ENCODE peak calls at places on chromosome 4, in ten cellular contexts. One of them, this sample, is unnamed.

GRCh38 chr4:88526221-88526815 is 2.7 kb upstream of the PYURF start:
- DNase-seq in GM12878: no peak
- DNase-seq in adrenal gland: peak
- DNase-seq in fibroblast of the aortic adventitia: peak
- DNase-seq in psoas muscle: no peak
- DNase-seq in AG09309: no peak
- DNase-seq in epithelial cell of esophagus: peak
- DNase-seq in HepG2: no peak
- DNase-seq in AG10803: peak
- DNase-seq in mucosa of descending colon: no peak
- DNase-seq in this sample: no peak

GRCh38 chr4:56909083-56909981 is 1.6 kb downstream of the REST start:
- DNase-seq in GM12878: no peak
- DNase-seq in adrenal gland: peak
- DNase-seq in fibroblast of the aortic adventitia: peak
- DNase-seq in psoas muscle: no peak
- DNase-seq in AG09309: no peak
- DNase-seq in epithelial cell of esophagus: peak
- DNase-seq in HepG2: peak
- DNase-seq in AG10803: peak
- DNase-seq in mucosa of descending colon: peak
- DNase-seq in this sample: no peak

GRCh38 chr4:9812530-9813340 is 31.3 kb downstream of the DRD5 start:
- DNase-seq in GM12878: peak
- DNase-seq in adrenal gland: no peak
- DNase-seq in fibroblast of the aortic adventitia: no peak
- DNase-seq in psoas muscle: no peak
- DNase-seq in AG09309: no peak
- DNase-seq in epithelial cell of esophagus: no peak
- DNase-seq in HepG2: no peak
- DNase-seq in AG10803: peak
- DNase-seq in mucosa of descending colon: no peak
- DNase-seq in this sample: no peak

GRCh38 chr4:12555011-12555410 is 929.1 kb downstream of the RAB28 start:
- DNase-seq in GM12878: no peak
- DNase-seq in adrenal gland: no peak
- DNase-seq in fibroblast of the aortic adventitia: peak
- DNase-seq in psoas muscle: no peak
- DNase-seq in AG09309: no peak
- DNase-seq in epithelial cell of esophagus: peak
- DNase-seq in HepG2: no peak
- DNase-seq in AG10803: no peak
- DNase-seq in mucosa of descending colon: no peak
- DNase-seq in this sample: no peak

GRCh38 chr4:1472911-1473518 is 66.8 kb upstream of the NKX1-1 start:
- DNase-seq in GM12878: no peak
- DNase-seq in adrenal gland: no peak
- DNase-seq in fibroblast of the aortic adventitia: no peak
- DNase-seq in psoas muscle: no peak
- DNase-seq in AG09309: no peak
- DNase-seq in epithelial cell of esophagus: no peak
- DNase-seq in HepG2: no peak
- DNase-seq in AG10803: no peak
- DNase-seq in mucosa of descending colon: no peak
- DNase-seq in this sample: no peak

GRCh38 chr4:152935661-152936445 is at the start of gene FHDC1:
- DNase-seq in GM12878: no peak
- DNase-seq in adrenal gland: no peak
- DNase-seq in fibroblast of the aortic adventitia: no peak
- DNase-seq in psoas muscle: peak
- DNase-seq in AG09309: no peak
- DNase-seq in epithelial cell of esophagus: peak
- DNase-seq in HepG2: no peak
- DNase-seq in AG10803: no peak
- DNase-seq in mucosa of descending colon: peak
- DNase-seq in this sample: no peak

GRCh38 chr4:155405059-155405458 is 28.3 kb upstream of the MAP9 start:
- DNase-seq in GM12878: no peak
- DNase-seq in adrenal gland: no peak
- DNase-seq in fibroblast of the aortic adventitia: peak
- DNase-seq in psoas muscle: no peak
- DNase-seq in AG09309: no peak
- DNase-seq in epithelial cell of esophagus: no peak
- DNase-seq in HepG2: no peak
- DNase-seq in AG10803: no peak
- DNase-seq in mucosa of descending colon: no peak
- DNase-seq in this sample: no peak

GRCh38 chr4:189177130-189177529 is 763.5 kb upstream of the FRG1 start:
- DNase-seq in GM12878: no peak
- DNase-seq in adrenal gland: no peak
- DNase-seq in fibroblast of the aortic adventitia: no peak
- DNase-seq in psoas muscle: no peak
- DNase-seq in AG09309: no peak
- DNase-seq in epithelial cell of esophagus: peak
- DNase-seq in HepG2: no peak
- DNase-seq in AG10803: no peak
- DNase-seq in mucosa of descending colon: no peak
- DNase-seq in this sample: no peak

GRCh38 chr4:151540728-151541437 is 131.9 kb downstream of the FHIP1A start:
- DNase-seq in GM12878: no peak
- DNase-seq in adrenal gland: peak
- DNase-seq in fibroblast of the aortic adventitia: peak
- DNase-seq in psoas muscle: no peak
- DNase-seq in AG09309: peak
- DNase-seq in epithelial cell of esophagus: peak
- DNase-seq in HepG2: no peak
- DNase-seq in AG10803: peak
- DNase-seq in mucosa of descending colon: no peak
- DNase-seq in this sample: peak

GRCh38 chr4:183580370-183580769 is 75.5 kb downstream of the ING2 start:
- DNase-seq in GM12878: no peak
- DNase-seq in adrenal gland: no peak
- DNase-seq in fibroblast of the aortic adventitia: no peak
- DNase-seq in psoas muscle: no peak
- DNase-seq in AG09309: no peak
- DNase-seq in epithelial cell of esophagus: no peak
- DNase-seq in HepG2: no peak
- DNase-seq in AG10803: no peak
- DNase-seq in mucosa of descending colon: no peak
- DNase-seq in this sample: no peak

GRCh38 chr4:86043755-86044592 is 315.9 kb downstream of the MAPK10 start:
- DNase-seq in GM12878: no peak
- DNase-seq in adrenal gland: no peak
- DNase-seq in fibroblast of the aortic adventitia: peak
- DNase-seq in psoas muscle: no peak
- DNase-seq in AG09309: no peak
- DNase-seq in epithelial cell of esophagus: peak
- DNase-seq in HepG2: peak
- DNase-seq in AG10803: peak
- DNase-seq in mucosa of descending colon: no peak
- DNase-seq in this sample: no peak

GRCh38 chr4:88900432-88900831 is 156.6 kb downstream of the FAM13A start:
- DNase-seq in GM12878: no peak
- DNase-seq in adrenal gland: no peak
- DNase-seq in fibroblast of the aortic adventitia: peak
- DNase-seq in psoas muscle: no peak
- DNase-seq in AG09309: peak
- DNase-seq in epithelial cell of esophagus: peak
- DNase-seq in HepG2: no peak
- DNase-seq in AG10803: peak
- DNase-seq in mucosa of descending colon: no peak
- DNase-seq in this sample: peak

GRCh38 chr4:158811704-158812103 is 42.9 kb downstream of the FNIP2 start:
- DNase-seq in GM12878: no peak
- DNase-seq in adrenal gland: peak
- DNase-seq in fibroblast of the aortic adventitia: no peak
- DNase-seq in psoas muscle: no peak
- DNase-seq in AG09309: no peak
- DNase-seq in epithelial cell of esophagus: peak
- DNase-seq in HepG2: no peak
- DNase-seq in AG10803: no peak
- DNase-seq in mucosa of descending colon: no peak
- DNase-seq in this sample: no peak

DNA sequence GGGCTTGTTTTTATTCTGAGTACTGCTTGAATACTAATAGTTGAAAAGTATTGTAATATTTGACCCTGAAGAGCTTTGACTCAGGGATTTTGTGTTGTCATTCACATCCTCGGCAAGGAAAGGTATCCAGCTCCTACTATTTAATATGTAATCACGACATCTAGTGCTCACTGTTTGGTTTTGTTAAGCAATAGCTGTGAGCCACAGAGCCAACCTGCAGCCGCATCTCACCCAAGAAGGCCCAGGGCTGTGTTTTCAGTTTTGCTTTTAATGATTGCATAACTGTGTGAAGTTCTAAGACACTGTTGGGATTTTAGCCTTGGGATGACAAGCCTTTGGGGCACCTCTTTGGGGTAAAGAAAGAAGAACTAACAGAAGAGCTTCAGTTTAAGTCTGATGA is 158.0 kb downstream of the RELL1 start:
- DNase-seq in GM12878: no peak
- DNase-seq in adrenal gland: no peak
- DNase-seq in fibroblast of the aortic adventitia: no peak
- DNase-seq in psoas muscle: no peak
- DNase-seq in AG09309: no peak
- DNase-seq in epithelial cell of esophagus: peak
- DNase-seq in HepG2: peak
- DNase-seq in AG10803: no peak
- DNase-seq in mucosa of descending colon: no peak
- DNase-seq in this sample: no peak
- TF ChIP-seq CTCF in GM12878: no peak
- TF ChIP-seq CTCF in adrenal gland: no peak
- TF ChIP-seq CTCF in fibroblast of the aortic adventitia: no peak
- TF ChIP-seq CTCF in psoas muscle: no peak
- TF ChIP-seq CTCF in AG09309: no peak
- TF ChIP-seq CTCF in epithelial cell of esophagus: peak
- TF ChIP-seq CTCF in HepG2: peak
- TF ChIP-seq CTCF in AG10803: no peak
- TF ChIP-seq CTCF in mucosa of descending colon: no peak
- TF ChIP-seq CTCF in this sample: no peak

GRCh38 chr4:42656736-42656985 is 244 bp downstream of the ATP8A1 start:
- DNase-seq in GM12878: no peak
- DNase-seq in adrenal gland: no peak
- DNase-seq in fibroblast of the aortic adventitia: no peak
- DNase-seq in psoas muscle: no peak
- DNase-seq in AG09309: no peak
- DNase-seq in epithelial cell of esophagus: no peak
- DNase-seq in HepG2: no peak
- DNase-seq in AG10803: no peak
- DNase-seq in mucosa of descending colon: no peak
- DNase-seq in this sample: no peak

GRCh38 chr4:42655921-42656735 is 777 bp downstream of the ATP8A1 start:
- DNase-seq in GM12878: no peak
- DNase-seq in adrenal gland: peak
- DNase-seq in fibroblast of the aortic adventitia: no peak
- DNase-seq in psoas muscle: peak
- DNase-seq in AG09309: no peak
- DNase-seq in epithelial cell of esophagus: no peak
- DNase-seq in HepG2: peak
- DNase-seq in AG10803: no peak
- DNase-seq in mucosa of descending colon: peak
- DNase-seq in this sample: no peak

GRCh38 chr4:42653606-42654560 is 3.0 kb downstream of the ATP8A1 start:
- DNase-seq in GM12878: no peak
- DNase-seq in adrenal gland: peak
- DNase-seq in fibroblast of the aortic adventitia: peak
- DNase-seq in psoas muscle: no peak
- DNase-seq in AG09309: no peak
- DNase-seq in epithelial cell of esophagus: peak
- DNase-seq in HepG2: no peak
- DNase-seq in AG10803: no peak
- DNase-seq in mucosa of descending colon: no peak
- DNase-seq in this sample: no peak

GRCh38 chr4:42655248-42655647 is 1.7 kb downstream of the ATP8A1 start:
- DNase-seq in GM12878: no peak
- DNase-seq in adrenal gland: no peak
- DNase-seq in fibroblast of the aortic adventitia: no peak
- DNase-seq in psoas muscle: no peak
- DNase-seq in AG09309: no peak
- DNase-seq in epithelial cell of esophagus: no peak
- DNase-seq in HepG2: no peak
- DNase-seq in AG10803: no peak
- DNase-seq in mucosa of descending colon: no peak
- DNase-seq in this sample: no peak

GRCh38 chr4:42654606-42655005 is 2.3 kb downstream of the ATP8A1 start:
- DNase-seq in GM12878: no peak
- DNase-seq in adrenal gland: peak
- DNase-seq in fibroblast of the aortic adventitia: peak
- DNase-seq in psoas muscle: peak
- DNase-seq in AG09309: no peak
- DNase-seq in epithelial cell of esophagus: peak
- DNase-seq in HepG2: peak
- DNase-seq in AG10803: peak
- DNase-seq in mucosa of descending colon: no peak
- DNase-seq in this sample: peak
- H3K4me3 ChIP-seq in GM12878: peak
- H3K4me3 ChIP-seq in adrenal gland: no peak
- H3K4me3 ChIP-seq in fibroblast of the aortic adventitia: no peak
- H3K4me3 ChIP-seq in psoas muscle: peak
- H3K4me3 ChIP-seq in AG09309: no peak
- H3K4me3 ChIP-seq in epithelial cell of esophagus: no peak
- H3K4me3 ChIP-seq in HepG2: no peak
- H3K4me3 ChIP-seq in AG10803: no peak
- H3K4me3 ChIP-seq in mucosa of descending colon: no peak
- H3K4me3 ChIP-seq in this sample: no peak

GRCh38 chr4:73018595-73018994 is 50.9 kb downstream of the COX18 start:
- DNase-seq in GM12878: no peak
- DNase-seq in adrenal gland: no peak
- DNase-seq in fibroblast of the aortic adventitia: no peak
- DNase-seq in psoas muscle: no peak
- DNase-seq in AG09309: no peak
- DNase-seq in epithelial cell of esophagus: no peak
- DNase-seq in HepG2: no peak
- DNase-seq in AG10803: no peak
- DNase-seq in mucosa of descending colon: no peak
- DNase-seq in this sample: no peak

GRCh38 chr4:73019462-73020047 is 50.0 kb downstream of the COX18 start:
- DNase-seq in GM12878: no peak
- DNase-seq in adrenal gland: no peak
- DNase-seq in fibroblast of the aortic adventitia: peak
- DNase-seq in psoas muscle: no peak
- DNase-seq in AG09309: peak
- DNase-seq in epithelial cell of esophagus: peak
- DNase-seq in HepG2: peak
- DNase-seq in AG10803: peak
- DNase-seq in mucosa of descending colon: no peak
- DNase-seq in this sample: no peak

GRCh38 chr4:73021634-73022033 is 47.9 kb downstream of the COX18 start:
- DNase-seq in GM12878: no peak
- DNase-seq in adrenal gland: no peak
- DNase-seq in fibroblast of the aortic adventitia: peak
- DNase-seq in psoas muscle: no peak
- DNase-seq in AG09309: peak
- DNase-seq in epithelial cell of esophagus: peak
- DNase-seq in HepG2: peak
- DNase-seq in AG10803: peak
- DNase-seq in mucosa of descending colon: no peak
- DNase-seq in this sample: no peak
- TF ChIP-seq CTCF in GM12878: peak
- TF ChIP-seq CTCF in adrenal gland: no peak
- TF ChIP-seq CTCF in fibroblast of the aortic adventitia: peak
- TF ChIP-seq CTCF in psoas muscle: no peak
- TF ChIP-seq CTCF in AG09309: peak
- TF ChIP-seq CTCF in epithelial cell of esophagus: peak
- TF ChIP-seq CTCF in HepG2: peak
- TF ChIP-seq CTCF in AG10803: peak
- TF ChIP-seq CTCF in mucosa of descending colon: no peak
- TF ChIP-seq CTCF in this sample: peak

GRCh38 chr4:84937381-84937977 is 29.0 kb downstream of the WDFY3 start:
- DNase-seq in GM12878: no peak
- DNase-seq in adrenal gland: no peak
- DNase-seq in fibroblast of the aortic adventitia: no peak
- DNase-seq in psoas muscle: no peak
- DNase-seq in AG09309: no peak
- DNase-seq in epithelial cell of esophagus: no peak
- DNase-seq in HepG2: no peak
- DNase-seq in AG10803: no peak
- DNase-seq in mucosa of descending colon: no peak
- DNase-seq in this sample: no peak
- H3K4me3 ChIP-seq in GM12878: no peak
- H3K4me3 ChIP-seq in adrenal gland: no peak
- H3K4me3 ChIP-seq in fibroblast of the aortic adventitia: no peak
- H3K4me3 ChIP-seq in psoas muscle: no peak
- H3K4me3 ChIP-seq in AG09309: no peak
- H3K4me3 ChIP-seq in epithelial cell of esophagus: no peak
- H3K4me3 ChIP-seq in HepG2: no peak
- H3K4me3 ChIP-seq in AG10803: no peak
- H3K4me3 ChIP-seq in mucosa of descending colon: no peak
- H3K4me3 ChIP-seq in this sample: no peak

This sample was measured in BJ.